ENCODE peak calls at places on chromosome 2, in ten cellular contexts. V, Y, A, G, W, D, R, I, C and U are unnamed samples. For H3K9me3, the result is how much of the 10 kb centered on the place peaks cover.

GRCh38 chr2:159169187-159169586 is 117.3 kb downstream of the WDSUB1 start:
- DNase-seq in V (peak), Y (no peak), A (no peak), G (no peak), W (no peak), D (no peak), R (peak), I (no peak), C (no peak), U (no peak)

GRCh38 chr2:166516712-166517303 is 22.8 kb upstream of the SCN7A start:
- DNase-seq in V (peak), Y (no peak), A (peak), G (no peak), W (no peak), D (peak), R (peak), I (peak), C (no peak), U (no peak)

GRCh38 chr2:105886029-105886454 is 141.3 kb downstream of the NCK2 start:
- DNase-seq in V (peak), Y (no peak), A (no peak), G (no peak), W (no peak), D (no peak), R (no peak), I (no peak), C (no peak), U (no peak)

GRCh38 chr2:23012499-23012898 is 372.5 kb upstream of the KLHL29 start:
- DNase-seq in V (no peak), Y (no peak), A (no peak), G (no peak), W (no peak), D (no peak), R (no peak), I (no peak), C (no peak), U (no peak)

GRCh38 chr2:112958428-112959108 is 19.2 kb upstream of the IL36G start:
- DNase-seq in V (peak), Y (no peak), A (peak), G (no peak), W (peak), D (no peak), R (peak), I (no peak), C (no peak), U (peak)

GRCh38 chr2:241798631-241799521 is 10.1 kb upstream of the NEU4 start:
- DNase-seq in V (no peak), Y (peak), A (no peak), G (no peak), W (no peak), D (peak), R (no peak), I (no peak), C (peak), U (peak)

GRCh38 chr2:65482971-65483370 is 50.6 kb upstream of the SPRED2 start:
- DNase-seq in V (no peak), Y (no peak), A (no peak), G (no peak), W (no peak), D (no peak), R (no peak), I (no peak), C (no peak), U (no peak)

GRCh38 chr2:18536100-18536499 is 24.4 kb downstream of the RDH14 start:
- DNase-seq in V (peak), Y (no peak), A (no peak), G (no peak), W (no peak), D (no peak), R (peak), I (no peak), C (no peak), U (no peak)

GRCh38 chr2:38465789-38466127 is 88.7 kb upstream of the ATL2 start:
- DNase-seq in V (peak), Y (no peak), A (peak), G (peak), W (peak), D (no peak), R (peak), I (no peak), C (no peak), U (no peak)

GRCh38 chr2:127000937-127001336 is 102.2 kb downstream of the TEX51 start:
- DNase-seq in V (peak), Y (no peak), A (no peak), G (no peak), W (no peak), D (no peak), R (no peak), I (no peak), C (no peak), U (no peak)

GRCh38 chr2:190649035-190649797 is at the start of gene NAB1:
- DNase-seq in V (peak), Y (peak), A (peak), G (peak), W (no peak), D (peak), R (peak), I (peak), C (peak), U (peak)

GRCh38 chr2:13413989-13414388 is 697.3 kb downstream of the TRIB2 start:
- DNase-seq in V (no peak), Y (no peak), A (no peak), G (no peak), W (no peak), D (no peak), R (no peak), I (no peak), C (no peak), U (no peak)

GRCh38 chr2:121735520-121736074 is 1.1 kb downstream of the NIFK start:
- DNase-seq in V (no peak), Y (no peak), A (no peak), G (no peak), W (no peak), D (no peak), R (peak), I (no peak), C (no peak), U (no peak)

GRCh38 chr2:149094217-149095015 is 55.9 kb downstream of the LYPD6B start:
- DNase-seq in V (peak), Y (no peak), A (no peak), G (no peak), W (no peak), D (no peak), R (no peak), I (no peak), C (no peak), U (no peak)

GRCh38 chr2:8310557-8311455 is 371.1 kb upstream of the ID2 start:
- DNase-seq in V (no peak), Y (no peak), A (no peak), G (no peak), W (no peak), D (no peak), R (no peak), I (no peak), C (no peak), U (no peak)

GRCh38 chr2:31057691-31058090 is 80.5 kb downstream of the GALNT14 start:
- DNase-seq in V (no peak), Y (no peak), A (no peak), G (no peak), W (no peak), D (no peak), R (no peak), I (no peak), C (no peak), U (no peak)

GRCh38 chr2:224195954-224196571 is 157.0 kb upstream of the SERPINE2 start:
- DNase-seq in V (no peak), Y (no peak), A (no peak), G (no peak), W (no peak), D (peak), R (no peak), I (peak), C (peak), U (no peak)

GRCh38 chr2:118148809-118149208 is 60.5 kb downstream of the INSIG2 start:
- DNase-seq in V (no peak), Y (no peak), A (no peak), G (no peak), W (no peak), D (no peak), R (peak), I (no peak), C (no peak), U (no peak)

GRCh38 chr2:159225025-159226016 is 61.2 kb downstream of the WDSUB1 start:
- DNase-seq in V (no peak), Y (no peak), A (no peak), G (no peak), W (no peak), D (no peak), R (peak), I (peak), C (peak), U (no peak)

GRCh38 chr2:37711308-37711731 is 39.9 kb upstream of the CDC42EP3 start:
- DNase-seq in V (peak), Y (no peak), A (peak), G (no peak), W (no peak), D (no peak), R (no peak), I (no peak), C (no peak), U (no peak)

GRCh38 chr2:132585982-132586608 is 83.9 kb downstream of the LYPD1 start:
- DNase-seq in V (no peak), Y (no peak), A (no peak), G (no peak), W (no peak), D (no peak), R (no peak), I (no peak), C (no peak), U (no peak)

GRCh38 chr2:100246163-100247145 is 75.8 kb downstream of the LONRF2 start:
- DNase-seq in V (no peak), Y (no peak), A (no peak), G (no peak), W (no peak), D (no peak), R (peak), I (no peak), C (no peak), U (no peak)

GRCh38 chr2:39743170-39743851 is 35.7 kb downstream of the THUMPD2 start:
- DNase-seq in V (peak), Y (no peak), A (no peak), G (no peak), W (no peak), D (no peak), R (no peak), I (no peak), C (no peak), U (no peak)

GRCh38 chr2:105329561-105330495 is at the start of gene TGFBRAP1:
- DNase-seq in V (peak), Y (no peak), A (peak), G (peak), W (no peak), D (peak), R (peak), I (peak), C (peak), U (peak)

GRCh38 chr2:107986278-107987217 is at the start of gene SLC5A7:
- DNase-seq in V (no peak), Y (no peak), A (no peak), G (no peak), W (no peak), D (no peak), R (no peak), I (no peak), C (no peak), U (no peak)

GRCh38 chr2:236052926-236053846 is 115.0 kb downstream of the GBX2 start:
- DNase-seq in V (no peak), Y (no peak), A (no peak), G (no peak), W (no peak), D (no peak), R (no peak), I (no peak), C (no peak), U (no peak)

GRCh38 chr2:238771193-238771592 is 76.7 kb upstream of the TWIST2 start:
- DNase-seq in V (peak), Y (no peak), A (no peak), G (no peak), W (no peak), D (no peak), R (no peak), I (no peak), C (no peak), U (no peak)

GRCh38 chr2:80454628-80455027 is 150.1 kb upstream of the LRRTM1 start:
- DNase-seq in V (no peak), Y (no peak), A (no peak), G (peak), W (no peak), D (peak), R (no peak), I (peak), C (peak), U (peak)

GRCh38 chr2:201871471-201871870 is 65.1 kb downstream of the CDK15 start:
- DNase-seq in V (no peak), Y (no peak), A (no peak), G (no peak), W (no peak), D (no peak), R (no peak), I (no peak), C (no peak), U (no peak)

GRCh38 chr2:162007447-162008040 is 66.5 kb downstream of the DPP4 start:
- DNase-seq in V (no peak), Y (no peak), A (no peak), G (no peak), W (no peak), D (no peak), R (peak), I (no peak), C (no peak), U (no peak)

GRCh38 chr2:199309973-199310372 is 147.8 kb downstream of the SATB2 start:
- DNase-seq in V (no peak), Y (no peak), A (no peak), G (no peak), W (no peak), D (no peak), R (no peak), I (no peak), C (no peak), U (no peak)

GRCh38 chr2:207734264-207734635 is 22.8 kb downstream of the CCNYL1 start:
- DNase-seq in V (peak), Y (no peak), A (no peak), G (no peak), W (no peak), D (no peak), R (peak), I (no peak), C (no peak), U (no peak)

GRCh38 chr2:224982910-224983688 is 59.2 kb downstream of the DOCK10 start:
- DNase-seq in V (peak), Y (peak), A (no peak), G (no peak), W (no peak), D (no peak), R (no peak), I (peak), C (peak), U (peak)

GRCh38 chr2:236171213-236172201 is 3.3 kb upstream of the GBX2 start:
- DNase-seq in V (no peak), Y (no peak), A (no peak), G (no peak), W (no peak), D (no peak), R (no peak), I (no peak), C (no peak), U (no peak)

GRCh38 chr2:23637011-23637778 is 252.2 kb downstream of the KLHL29 start:
- DNase-seq in V (peak), Y (no peak), A (no peak), G (no peak), W (no peak), D (no peak), R (peak), I (peak), C (peak), U (no peak)

GRCh38 chr2:237092506-237092905 is 6.8 kb downstream of the COPS8 start:
- DNase-seq in V (no peak), Y (no peak), A (no peak), G (no peak), W (no peak), D (no peak), R (peak), I (no peak), C (no peak), U (no peak)

GRCh38 chr2:218781691-218782528 is at the start of gene CYP27A1:
- DNase-seq in V (peak), Y (peak), A (peak), G (peak), W (no peak), D (peak), R (peak), I (peak), C (peak), U (peak)

GRCh38 chr2:134203175-134203574 is 50.7 kb upstream of the MGAT5 start:
- DNase-seq in V (peak), Y (no peak), A (no peak), G (no peak), W (no peak), D (no peak), R (no peak), I (no peak), C (no peak), U (no peak)

GRCh38 chr2:202555354-202555753 is 79.4 kb upstream of the FAM117B start:
- DNase-seq in V (no peak), Y (no peak), A (no peak), G (no peak), W (no peak), D (no peak), R (no peak), I (no peak), C (no peak), U (no peak)

GRCh38 chr2:240983361-240983995 is 14.9 kb upstream of the SNED1 start:
- DNase-seq in V (peak), Y (peak), A (no peak), G (peak), W (no peak), D (peak), R (peak), I (peak), C (peak), U (no peak)

GRCh38 chr2:109442715-109443319 is 170.9 kb downstream of the SEPTIN10 start:
- DNase-seq in V (no peak), Y (no peak), A (no peak), G (no peak), W (no peak), D (no peak), R (no peak), I (no peak), C (no peak), U (no peak)
- H3K9me3 ChIP-seq in V (under half), Y (under half), A (under half), G (under half), W (under half), D (under half), R (under half), I (under half), C (under half), U (under half)

GRCh38 chr2:85545780-85546240 is 6.8 kb downstream of the MAT2A start:
- DNase-seq in V (no peak), Y (no peak), A (no peak), G (no peak), W (no peak), D (no peak), R (no peak), I (no peak), C (no peak), U (no peak)

GRCh38 chr2:85541753-85542457 is 2.9 kb downstream of the MAT2A start:
- DNase-seq in V (no peak), Y (no peak), A (no peak), G (no peak), W (no peak), D (no peak), R (no peak), I (no peak), C (no peak), U (no peak)

GRCh38 chr2:85541262-85541661 is 2.3 kb downstream of the MAT2A start:
- DNase-seq in V (no peak), Y (no peak), A (no peak), G (no peak), W (no peak), D (no peak), R (no peak), I (no peak), C (no peak), U (no peak)

GRCh38 chr2:85540131-85540587 is 1.2 kb downstream of the MAT2A start:
- DNase-seq in V (peak), Y (no peak), A (no peak), G (no peak), W (no peak), D (no peak), R (peak), I (no peak), C (no peak), U (no peak)

DNA sequence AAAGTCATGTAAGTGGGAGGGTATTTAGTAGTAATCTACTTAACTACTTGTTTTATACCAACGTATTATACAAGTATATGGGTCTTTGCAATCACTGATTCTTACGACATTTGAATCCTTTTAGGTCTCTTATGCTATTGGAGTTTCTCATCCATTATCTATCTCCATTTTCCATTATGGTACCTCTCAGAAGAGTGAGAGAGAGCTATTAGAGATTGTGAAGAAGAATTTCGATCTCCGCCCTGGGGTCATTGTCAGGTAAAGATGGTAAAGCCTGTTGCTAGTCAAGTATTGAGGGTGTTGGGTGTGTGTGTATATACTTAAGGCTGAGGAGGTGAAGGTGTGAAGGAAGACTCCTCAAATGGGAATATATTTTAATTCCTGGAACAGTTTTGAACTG is 3.8 kb downstream of the MAT2A start:
- DNase-seq in V (no peak), Y (no peak), A (no peak), G (no peak), W (no peak), D (no peak), R (no peak), I (no peak), C (no peak), U (no peak)
- H3K4me3 ChIP-seq in V (peak), Y (peak), A (no peak), G (no peak), W (no peak), D (no peak), R (no peak), I (no peak), C (peak), U (no peak)

GRCh38 chr2:173630425-173631122 is 275.9 kb downstream of the CDCA7 start:
- DNase-seq in V (no peak), Y (no peak), A (no peak), G (no peak), W (no peak), D (no peak), R (no peak), I (no peak), C (no peak), U (no peak)
- H3K27ac ChIP-seq in V (no peak), Y (no peak), A (no peak), G (no peak), W (no peak), D (no peak), R (no peak), I (peak), C (peak), U (no peak)

GRCh38 chr2:55106148-55106547 is 55.9 kb upstream of the RTN4 start:
- DNase-seq in V (no peak), Y (no peak), A (no peak), G (no peak), W (no peak), D (no peak), R (no peak), I (no peak), C (no peak), U (no peak)

GRCh38 chr2:55105456-55105855 is 55.2 kb upstream of the RTN4 start:
- DNase-seq in V (no peak), Y (no peak), A (no peak), G (no peak), W (no peak), D (no peak), R (no peak), I (no peak), C (no peak), U (no peak)

GRCh38 chr2:55109219-55109891 is 59.1 kb upstream of the RTN4 start:
- DNase-seq in V (peak), Y (no peak), A (no peak), G (no peak), W (no peak), D (no peak), R (peak), I (no peak), C (no peak), U (no peak)

GRCh38 chr2:55108456-55108855 is 58.2 kb upstream of the RTN4 start:
- DNase-seq in V (no peak), Y (no peak), A (no peak), G (no peak), W (no peak), D (no peak), R (no peak), I (no peak), C (no peak), U (no peak)

DNA sequence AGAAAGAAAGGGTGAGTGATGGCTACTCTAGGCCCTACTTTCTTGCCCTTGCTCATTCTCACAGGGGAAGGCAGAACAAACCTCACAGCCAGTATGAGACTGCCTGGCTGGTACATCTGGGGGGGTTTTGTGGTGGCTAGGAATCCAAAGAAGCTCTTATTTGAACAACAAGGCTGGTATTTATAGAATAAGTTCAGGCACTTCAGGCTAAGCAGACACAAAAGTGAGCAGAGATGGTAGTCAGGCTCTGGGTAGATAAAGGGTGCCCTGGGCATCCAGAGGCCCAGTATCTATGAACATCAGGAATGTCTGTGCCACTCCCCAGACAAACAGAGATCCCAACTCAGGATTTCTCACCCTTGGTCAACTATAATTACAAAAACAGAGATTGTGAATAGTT is 57.2 kb upstream of the RTN4 start:
- DNase-seq in V (peak), Y (no peak), A (no peak), G (no peak), W (no peak), D (no peak), R (no peak), I (no peak), C (no peak), U (no peak)
- H3K9me3 ChIP-seq in V (under half), Y (under half), A (under half), G (under half), W (under half), D (under half), R (under half), I (under half), C (under half), U (under half)

DNA sequence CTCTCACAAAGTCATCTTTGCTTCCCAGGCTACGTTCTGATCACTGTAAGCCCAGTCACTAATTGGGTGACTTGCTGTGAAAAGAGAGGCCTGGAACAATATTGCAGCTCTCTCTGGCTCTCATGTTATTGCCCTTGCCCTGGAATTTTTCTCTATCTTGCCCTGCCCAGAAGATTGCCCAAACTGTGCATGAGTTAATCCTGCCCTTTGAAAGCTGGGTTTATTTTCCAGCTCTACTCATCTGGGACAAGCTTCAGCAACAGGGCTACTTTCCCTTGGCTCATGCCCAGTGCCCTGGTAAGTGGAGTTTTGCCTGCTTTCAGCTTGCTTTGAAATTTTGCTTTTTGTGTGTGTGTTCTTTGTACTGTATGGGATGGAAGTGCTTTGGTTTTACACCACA is 6.9 kb upstream of the EHBP1 start:
- DNase-seq in V (no peak), Y (no peak), A (no peak), G (peak), W (no peak), D (no peak), R (no peak), I (no peak), C (no peak), U (no peak)
- H3K4me3 ChIP-seq in V (no peak), Y (no peak), A (no peak), G (peak), W (no peak), D (no peak), R (no peak), I (no peak), C (no peak), U (no peak)